ENCODE peak calls at places on chromosomes 11 and 22, in seven cellular contexts. G, I, H, S, A, Q and X are unnamed samples.

GRCh38 chr11:67373916-67374570 is 645 bp upstream of the CLCF1 start:
- DNase-seq in G (peak), I (peak), H (peak), S (peak), A (no peak), Q (no peak), X (no peak)

GRCh38 chr11:116602637-116602942 is 170.2 kb downstream of the BUD13 start:
- DNase-seq in G (no peak), I (no peak), H (no peak), S (no peak), A (no peak), Q (no peak), X (no peak)

GRCh38 chr11:69138265-69138664 is 17.5 kb upstream of the SMIM38 start:
- DNase-seq in G (no peak), I (peak), H (no peak), S (no peak), A (no peak), Q (no peak), X (no peak)

GRCh38 chr11:67001332-67001731 is 21.6 kb upstream of the SYT12 start:
- DNase-seq in G (no peak), I (no peak), H (no peak), S (no peak), A (no peak), Q (no peak), X (no peak)

GRCh38 chr11:32884023-32884422 is 8.6 kb upstream of the QSER1 start:
- DNase-seq in G (no peak), I (no peak), H (no peak), S (no peak), A (no peak), Q (no peak), X (no peak)

GRCh38 chr11:119196833-119197483 is 9.2 kb upstream of the CBL start:
- DNase-seq in G (peak), I (no peak), H (peak), S (peak), A (peak), Q (peak), X (peak)

GRCh38 chr11:72141066-72141465 is 5.5 kb downstream of the FOLR3 start:
- DNase-seq in G (no peak), I (no peak), H (no peak), S (no peak), A (no peak), Q (no peak), X (no peak)

GRCh38 chr11:116328410-116328809 is 444.4 kb downstream of the BUD13 start:
- DNase-seq in G (no peak), I (no peak), H (no peak), S (no peak), A (no peak), Q (no peak), X (no peak)

GRCh38 chr22:37183432-37184379 is 4.3 kb downstream of the C1QTNF6 start:
- DNase-seq in G (no peak), I (no peak), H (no peak), S (no peak), A (no peak), Q (no peak), X (no peak)

GRCh38 chr11:1782026-1782696 is 18.4 kb upstream of the CTSD start:
- DNase-seq in G (no peak), I (no peak), H (no peak), S (no peak), A (no peak), Q (no peak), X (no peak)

GRCh38 chr11:123235117-123235686 is 40.2 kb upstream of the CLMP start:
- DNase-seq in G (no peak), I (peak), H (peak), S (no peak), A (no peak), Q (no peak), X (no peak)

GRCh38 chr22:46637711-46638600 is 17.8 kb downstream of the GRAMD4 start:
- DNase-seq in G (no peak), I (no peak), H (no peak), S (no peak), A (no peak), Q (no peak), X (no peak)

GRCh38 chr11:27350503-27350902 is 12.5 kb downstream of the CCDC34 start:
- DNase-seq in G (no peak), I (no peak), H (no peak), S (no peak), A (no peak), Q (no peak), X (no peak)

GRCh38 chr22:40036591-40037225 is 42.0 kb downstream of the FAM83F start:
- DNase-seq in G (peak), I (peak), H (peak), S (peak), A (peak), Q (no peak), X (peak)

GRCh38 chr11:67631427-67631826 is 1.7 kb upstream of the NUDT8 start:
- DNase-seq in G (no peak), I (peak), H (no peak), S (no peak), A (no peak), Q (no peak), X (no peak)

GRCh38 chr22:20395181-20395896 is 1.4 kb downstream of the ZNF74 start:
- DNase-seq in G (no peak), I (no peak), H (no peak), S (no peak), A (no peak), Q (no peak), X (no peak)

GRCh38 chr22:27650572-27650971 is 151.0 kb downstream of the MN1 start:
- DNase-seq in G (no peak), I (no peak), H (no peak), S (no peak), A (no peak), Q (no peak), X (no peak)

GRCh38 chr11:77101043-77101537 is 1.6 kb upstream of the OMP start:
- DNase-seq in G (no peak), I (no peak), H (no peak), S (no peak), A (peak), Q (no peak), X (no peak)

GRCh38 chr11:104876838-104877500 is 21.3 kb downstream of the CASP12 start:
- DNase-seq in G (no peak), I (no peak), H (no peak), S (no peak), A (no peak), Q (no peak), X (no peak)

GRCh38 chr22:49179175-49179574 is 648.5 kb downstream of the BRD1 start:
- DNase-seq in G (no peak), I (no peak), H (no peak), S (no peak), A (no peak), Q (no peak), X (no peak)

GRCh38 chr11:122682464-122682863 is 26.9 kb downstream of the UBASH3B start:
- DNase-seq in G (no peak), I (no peak), H (no peak), S (no peak), A (no peak), Q (no peak), X (no peak)

GRCh38 chr11:65611028-65611757 is 2.8 kb downstream of the MAP3K11 start:
- DNase-seq in G (no peak), I (no peak), H (no peak), S (no peak), A (no peak), Q (peak), X (no peak)

GRCh38 chr11:8501838-8502237 is 92.2 kb downstream of the STK33 start:
- DNase-seq in G (no peak), I (no peak), H (no peak), S (no peak), A (no peak), Q (no peak), X (no peak)

GRCh38 chr11:567629-568258 is 7.0 kb downstream of the RASSF7 start:
- DNase-seq in G (no peak), I (no peak), H (peak), S (no peak), A (no peak), Q (no peak), X (no peak)